ENCODE peak calls at places on chromosome 22, in six cellular contexts. One of them, this sample, is unnamed.

GRCh38 chr22:45548991-45549736 is 46.5 kb downstream of the FBLN1 start:
- DNase-seq in prostate gland: peak
- DNase-seq in endodermal cell: peak
- DNase-seq in AG10803: peak
- DNase-seq in A549: peak
- DNase-seq in tibial nerve: no peak
- DNase-seq in this sample: peak

GRCh38 chr22:38300197-38300945 is 16.9 kb downstream of the CSNK1E start:
- DNase-seq in prostate gland: no peak
- DNase-seq in endodermal cell: no peak
- DNase-seq in AG10803: no peak
- DNase-seq in A549: no peak
- DNase-seq in tibial nerve: no peak
- DNase-seq in this sample: no peak

GRCh38 chr22:46070722-46071450 is 79.4 kb upstream of the PPARA start:
- DNase-seq in prostate gland: no peak
- DNase-seq in endodermal cell: peak
- DNase-seq in AG10803: peak
- DNase-seq in A549: no peak
- DNase-seq in tibial nerve: peak
- DNase-seq in this sample: no peak

GRCh38 chr22:21680830-21681565 is 15.2 kb downstream of the PPIL2 start:
- DNase-seq in prostate gland: no peak
- DNase-seq in endodermal cell: peak
- DNase-seq in AG10803: no peak
- DNase-seq in A549: no peak
- DNase-seq in tibial nerve: no peak
- DNase-seq in this sample: no peak

GRCh38 chr22:42930810-42931420 is 73.8 kb upstream of the ARFGAP3 start:
- DNase-seq in prostate gland: no peak
- DNase-seq in endodermal cell: peak
- DNase-seq in AG10803: peak
- DNase-seq in A549: no peak
- DNase-seq in tibial nerve: no peak
- DNase-seq in this sample: no peak

GRCh38 chr22:29539105-29539504 is 14.5 kb downstream of the THOC5 start:
- DNase-seq in prostate gland: no peak
- DNase-seq in endodermal cell: no peak
- DNase-seq in AG10803: no peak
- DNase-seq in A549: no peak
- DNase-seq in tibial nerve: no peak
- DNase-seq in this sample: no peak

GRCh38 chr22:33000342-33001280 is 57.6 kb downstream of the SYN3 start:
- DNase-seq in prostate gland: peak
- DNase-seq in endodermal cell: peak
- DNase-seq in AG10803: peak
- DNase-seq in A549: peak
- DNase-seq in tibial nerve: peak
- DNase-seq in this sample: no peak

GRCh38 chr22:44712156-44712555 is 10.2 kb downstream of the PRR5 start:
- DNase-seq in prostate gland: no peak
- DNase-seq in endodermal cell: no peak
- DNase-seq in AG10803: peak
- DNase-seq in A549: no peak
- DNase-seq in tibial nerve: no peak
- DNase-seq in this sample: no peak

GRCh38 chr22:25054943-25055511 is 102.5 kb downstream of the KIAA1671 start:
- DNase-seq in prostate gland: no peak
- DNase-seq in endodermal cell: no peak
- DNase-seq in AG10803: no peak
- DNase-seq in A549: no peak
- DNase-seq in tibial nerve: peak
- DNase-seq in this sample: no peak

GRCh38 chr22:35684270-35684700 is 33.4 kb upstream of the APOL5 start:
- DNase-seq in prostate gland: no peak
- DNase-seq in endodermal cell: peak
- DNase-seq in AG10803: peak
- DNase-seq in A549: no peak
- DNase-seq in tibial nerve: no peak
- DNase-seq in this sample: peak

GRCh38 chr22:18024956-18025720 is 777 bp upstream of the MICAL3 start:
- DNase-seq in prostate gland: no peak
- DNase-seq in endodermal cell: no peak
- DNase-seq in AG10803: no peak
- DNase-seq in A549: no peak
- DNase-seq in tibial nerve: no peak
- DNase-seq in this sample: no peak

GRCh38 chr22:33770723-33771122 is 149.6 kb downstream of the LARGE1 start:
- DNase-seq in prostate gland: no peak
- DNase-seq in endodermal cell: no peak
- DNase-seq in AG10803: no peak
- DNase-seq in A549: no peak
- DNase-seq in tibial nerve: no peak
- DNase-seq in this sample: no peak

GRCh38 chr22:22037740-22038139 is 55.2 kb upstream of the TOP3B start:
- DNase-seq in prostate gland: no peak
- DNase-seq in endodermal cell: no peak
- DNase-seq in AG10803: no peak
- DNase-seq in A549: no peak
- DNase-seq in tibial nerve: no peak
- DNase-seq in this sample: no peak

GRCh38 chr22:46351767-46352166 is 16.3 kb downstream of the TRMU start:
- DNase-seq in prostate gland: no peak
- DNase-seq in endodermal cell: no peak
- DNase-seq in AG10803: no peak
- DNase-seq in A549: no peak
- DNase-seq in tibial nerve: no peak
- DNase-seq in this sample: no peak

GRCh38 chr22:25697978-25698377 is 44.0 kb upstream of the MYO18B start:
- DNase-seq in prostate gland: no peak
- DNase-seq in endodermal cell: no peak
- DNase-seq in AG10803: no peak
- DNase-seq in A549: no peak
- DNase-seq in tibial nerve: no peak
- DNase-seq in this sample: no peak

DNA sequence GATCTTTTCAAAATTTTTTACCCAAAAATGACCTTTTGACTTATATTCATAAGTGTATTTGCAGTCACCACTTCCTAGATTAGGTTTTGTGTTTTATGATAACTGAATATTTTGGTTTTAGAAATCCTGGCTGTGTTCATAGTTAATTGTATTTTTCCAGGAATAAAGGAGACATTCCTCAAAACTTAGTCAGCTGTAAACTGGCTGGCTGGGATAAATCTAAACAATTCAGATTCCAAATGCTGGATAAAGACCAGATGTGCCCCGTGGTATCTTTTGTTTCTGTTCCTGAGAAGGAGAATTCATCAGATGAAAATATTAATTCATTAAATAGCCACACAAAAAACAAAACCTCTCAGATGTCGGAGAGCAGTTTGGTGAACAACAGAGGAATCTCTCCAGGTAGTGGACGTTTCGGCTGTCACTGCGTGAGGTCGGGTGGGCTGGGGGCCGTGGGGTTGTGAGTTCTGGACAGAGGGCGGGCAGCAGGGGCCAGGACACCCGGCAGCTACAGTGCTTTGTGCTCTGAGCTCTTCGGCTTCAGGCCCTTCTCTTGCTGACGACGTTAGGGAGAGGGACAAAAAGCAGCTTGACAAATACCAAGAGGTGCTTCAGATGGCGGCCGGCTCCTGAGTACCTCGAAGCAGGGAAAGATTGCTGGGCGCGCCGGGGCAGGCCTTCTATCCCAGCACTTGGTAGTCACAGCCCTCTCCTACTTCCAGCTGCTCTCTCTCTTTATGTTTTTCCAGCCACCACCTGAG is 24.6 kb downstream of the MOV10L1 start:
- DNase-seq in prostate gland: no peak
- DNase-seq in endodermal cell: no peak
- DNase-seq in AG10803: peak
- DNase-seq in A549: no peak
- DNase-seq in tibial nerve: no peak
- DNase-seq in this sample: peak
- H3K4me3 ChIP-seq in prostate gland: no peak
- H3K4me3 ChIP-seq in endodermal cell: no peak
- H3K4me3 ChIP-seq in AG10803: peak
- H3K4me3 ChIP-seq in A549: no peak
- H3K4me3 ChIP-seq in tibial nerve: no peak
- H3K4me3 ChIP-seq in this sample: peak

GRCh38 chr22:20526628-20527355 is 19.4 kb downstream of the MED15 start:
- DNase-seq in prostate gland: no peak
- DNase-seq in endodermal cell: no peak
- DNase-seq in AG10803: peak
- DNase-seq in A549: no peak
- DNase-seq in tibial nerve: no peak
- DNase-seq in this sample: no peak
- TF ChIP-seq CTCF in prostate gland: no peak
- TF ChIP-seq CTCF in endodermal cell: no peak
- TF ChIP-seq CTCF in AG10803: peak
- TF ChIP-seq CTCF in A549: no peak
- TF ChIP-seq CTCF in tibial nerve: no peak
- TF ChIP-seq CTCF in this sample: peak

GRCh38 chr22:48899523-48900326 is 927.9 kb downstream of the BRD1 start:
- DNase-seq in prostate gland: no peak
- DNase-seq in endodermal cell: no peak
- DNase-seq in AG10803: no peak
- DNase-seq in A549: no peak
- DNase-seq in tibial nerve: no peak
- DNase-seq in this sample: no peak
- H3K4me3 ChIP-seq in prostate gland: no peak
- H3K4me3 ChIP-seq in endodermal cell: no peak
- H3K4me3 ChIP-seq in AG10803: no peak
- H3K4me3 ChIP-seq in A549: no peak
- H3K4me3 ChIP-seq in tibial nerve: no peak
- H3K4me3 ChIP-seq in this sample: no peak

GRCh38 chr22:40856513-40857308 is at the start of the genes ST13 and XPNPEP3:
- DNase-seq in prostate gland: peak
- DNase-seq in endodermal cell: peak
- DNase-seq in AG10803: peak
- DNase-seq in A549: peak
- DNase-seq in tibial nerve: peak
- DNase-seq in this sample: peak
- TF ChIP-seq CTCF in prostate gland: no peak
- TF ChIP-seq CTCF in endodermal cell: peak
- TF ChIP-seq CTCF in AG10803: peak
- TF ChIP-seq CTCF in A549: peak
- TF ChIP-seq CTCF in tibial nerve: no peak
- TF ChIP-seq CTCF in this sample: peak

DNA sequence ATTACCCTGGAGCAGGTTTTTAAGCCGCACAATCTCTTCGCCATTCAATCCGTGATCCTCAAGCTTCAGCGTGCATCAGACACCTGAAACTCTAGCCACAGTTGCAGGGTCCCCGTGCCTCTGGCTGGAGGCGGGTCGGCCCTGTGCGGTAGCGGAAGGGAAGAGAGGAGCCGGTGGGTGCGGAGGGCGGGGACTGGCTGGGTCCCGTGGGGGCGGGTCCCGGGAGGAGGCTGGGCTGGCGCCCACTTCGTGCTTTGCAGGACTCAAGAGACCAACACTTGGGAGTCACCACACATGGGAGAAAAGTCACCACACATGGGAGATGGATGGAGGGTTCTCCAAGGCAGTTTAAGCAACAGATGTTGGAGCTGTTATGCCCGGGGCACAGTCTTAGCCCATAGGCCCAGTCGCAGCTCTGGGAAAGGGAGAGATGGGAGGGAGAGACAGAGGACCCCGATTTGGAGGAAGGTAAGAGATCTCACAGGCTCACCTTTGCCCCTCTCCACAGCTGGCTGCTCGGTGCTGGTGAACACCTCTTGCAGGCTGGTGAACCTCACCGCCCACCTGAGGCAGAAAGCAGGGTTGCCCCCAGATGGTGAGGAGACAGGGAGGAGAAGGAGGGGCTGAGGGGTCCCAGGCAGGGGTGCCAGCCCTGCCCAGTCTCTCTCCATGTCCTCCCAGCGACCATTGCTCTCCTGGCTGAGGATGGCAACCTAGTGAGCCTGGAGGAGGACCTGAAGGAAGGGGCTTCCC is 965 bp downstream of the C22orf15 start:
- DNase-seq in prostate gland: no peak
- DNase-seq in endodermal cell: peak
- DNase-seq in AG10803: no peak
- DNase-seq in A549: no peak
- DNase-seq in tibial nerve: no peak
- DNase-seq in this sample: no peak
- H3K4me3 ChIP-seq in prostate gland: no peak
- H3K4me3 ChIP-seq in endodermal cell: no peak
- H3K4me3 ChIP-seq in AG10803: peak
- H3K4me3 ChIP-seq in A549: no peak
- H3K4me3 ChIP-seq in tibial nerve: no peak
- H3K4me3 ChIP-seq in this sample: no peak